ENCODE peak calls at places on chromosomes 3 and 15, in seven cellular contexts. J is HuH-7.5, Q is omental fat pad, F is pancreas, L is ELR, V is HEK293T, M is NCI-H526 treated with DMSO at 0.1 percent for 48 hours. D is an unnamed sample.
A peak's percentile ranks its signal among the peaks of the same experiment; 100 is the strongest.

GRCh38 chr3:124845406-124845805 is 41.8 kb downstream of the ITGB5 start:
- DNase-seq in J (no peak), Q (no peak), F (no peak), L (peak; percentile 96), V (no peak), M (no peak), D (no peak)

GRCh38 chr15:44662478-44663409 is 718 bp downstream of the SPG11 start:
- DNase-seq in J (peak; percentile 14), Q (peak; percentile 56), F (peak; percentile 75), L (peak; percentile 78), V (peak; percentile 50), M (peak; percentile 57), D (peak; percentile 54)

GRCh38 chr15:36982441-36982840 is 117.9 kb downstream of the MEIS2 start:
- DNase-seq in J (no peak), Q (no peak), F (no peak), L (no peak), V (no peak), M (no peak), D (no peak)

GRCh38 chr15:92098869-92099268 is 245.4 kb downstream of the SLCO3A1 start:
- DNase-seq in J (no peak), Q (no peak), F (no peak), L (no peak), V (no peak), M (no peak), D (no peak)

GRCh38 chr15:75136118-75136517 is 65.6 kb upstream of the C15orf39 start:
- DNase-seq in J (no peak), Q (no peak), F (no peak), L (no peak), V (no peak), M (no peak), D (no peak)

GRCh38 chr3:157088506-157089454 is 71.2 kb downstream of the CCNL1 start:
- DNase-seq in J (peak; percentile 87), Q (peak; percentile 83), F (peak; percentile 97), L (peak; percentile 93), V (peak; percentile 98), M (no peak), D (peak; percentile 65)

GRCh38 chr3:100578646-100579045 is 30.8 kb upstream of the ADGRG7 start:
- DNase-seq in J (no peak), Q (no peak), F (no peak), L (no peak), V (no peak), M (no peak), D (no peak)

GRCh38 chr3:129507181-129507831 is 21.1 kb upstream of the RHO start:
- DNase-seq in J (no peak), Q (no peak), F (no peak), L (no peak), V (no peak), M (no peak), D (no peak)

GRCh38 chr3:140505256-140505655 is 172.6 kb upstream of the TRIM42 start:
- DNase-seq in J (no peak), Q (no peak), F (no peak), L (no peak), V (no peak), M (no peak), D (no peak)

GRCh38 chr15:85582719-85583089 is 202.3 kb downstream of the AKAP13 start:
- DNase-seq in J (no peak), Q (no peak), F (peak; percentile 55), L (no peak), V (no peak), M (no peak), D (peak; percentile 83)

GRCh38 chr3:47427866-47428265 is 47.0 kb downstream of the PTPN23 start:
- DNase-seq in J (no peak), Q (no peak), F (no peak), L (no peak), V (no peak), M (no peak), D (no peak)

GRCh38 chr3:141105828-141106628 is 54.9 kb downstream of the SPSB4 start:
- DNase-seq in J (peak; percentile 52), Q (peak; percentile 72), F (peak; percentile 46), L (peak; percentile 85), V (peak; percentile 63), M (peak; percentile 52), D (peak; percentile 45)

GRCh38 chr3:149575213-149575961 is 82.4 kb downstream of the WWTR1 start:
- DNase-seq in J (no peak), Q (no peak), F (peak; percentile 22), L (peak; percentile 95), V (no peak), M (no peak), D (no peak)

GRCh38 chr3:158768361-158768787 is 33.5 kb upstream of the MFSD1 start:
- DNase-seq in J (no peak), Q (no peak), F (peak; percentile 46), L (peak; percentile 72), V (no peak), M (no peak), D (no peak)

GRCh38 chr3:45082139-45082538 is 56.0 kb downstream of the CLEC3B start:
- DNase-seq in J (no peak), Q (no peak), F (no peak), L (no peak), V (no peak), M (no peak), D (no peak)

GRCh38 chr3:158111861-158112260 is 2.0 kb downstream of the RSRC1 start:
- DNase-seq in J (no peak), Q (no peak), F (no peak), L (no peak), V (no peak), M (no peak), D (no peak)

GRCh38 chr15:58522865-58523264 is 91.1 kb downstream of the LIPC start:
- DNase-seq in J (no peak), Q (no peak), F (no peak), L (no peak), V (no peak), M (no peak), D (no peak)

GRCh38 chr3:115322901-115323300 is 175.8 kb upstream of the ZBTB20 start:
- DNase-seq in J (no peak), Q (no peak), F (no peak), L (no peak), V (no peak), M (no peak), D (no peak)

GRCh38 chr15:79967331-79968182 is 3.4 kb downstream of the BCL2A1 start:
- DNase-seq in J (no peak), Q (no peak), F (no peak), L (no peak), V (no peak), M (no peak), D (no peak)

GRCh38 chr3:94612631-94613030 is 549.8 kb downstream of the NSUN3 start:
- DNase-seq in J (no peak), Q (no peak), F (no peak), L (no peak), V (no peak), M (no peak), D (no peak)

GRCh38 chr3:177574232-177574856 is 377.1 kb upstream of the TBL1XR1 start:
- DNase-seq in J (peak; percentile 43), Q (peak; percentile 42), F (no peak), L (no peak), V (no peak), M (peak; percentile 48), D (no peak)